ENCODE peak calls at places on chromosomes 7 and 10, in seven cellular contexts. V is lower lobe of right lung, Z is PC-3, O is foreskin keratinocyte, U is heart right ventricle, N is fibroblast of the aortic adventitia, S is upper lobe of right lung. A is an unnamed sample.

GRCh38 chr7:114212753-114213439 is 201.7 kb upstream of the FOXP2 start:
- DNase-seq in Z (no peak), N (no peak), S (no peak), V (no peak), U (no peak), O (peak), A (no peak)

GRCh38 chr10:114504769-114505579 is 100.7 kb upstream of the AFAP1L2 start:
- DNase-seq in O (peak), V (no peak), N (peak), S (no peak), Z (peak), U (no peak), A (no peak)

GRCh38 chr10:124671486-124672075 is 72.6 kb downstream of the FAM53B start:
- DNase-seq in O (no peak), U (peak), S (no peak), V (peak), Z (peak), N (peak), A (no peak)

GRCh38 chr10:29668628-29669027 is 33.9 kb upstream of the SVIL start:
- DNase-seq in Z (peak), O (peak), V (no peak), U (no peak), S (no peak), N (peak), A (peak)

GRCh38 chr7:85001493-85002345 is 185.1 kb downstream of the SEMA3D start:
- DNase-seq in N (no peak), S (no peak), O (no peak), Z (no peak), V (no peak), U (no peak), A (no peak)

GRCh38 chr10:6543431-6544005 is 36.6 kb downstream of the PRKCQ start:
- DNase-seq in N (no peak), U (no peak), S (no peak), Z (no peak), V (no peak), O (no peak), A (no peak)

GRCh38 chr10:97914837-97915211 is 65.2 kb downstream of the GOLGA7B start:
- DNase-seq in N (peak), U (peak), O (peak), V (peak), S (peak), Z (peak), A (peak)

GRCh38 chr7:42493436-42494198 is 256.6 kb upstream of the GLI3 start:
- DNase-seq in U (peak), N (peak), V (peak), S (peak), O (peak), Z (peak), A (no peak)

GRCh38 chr7:22561895-22562593 is 62.1 kb upstream of the STEAP1B start:
- DNase-seq in S (no peak), V (no peak), U (no peak), N (peak), Z (peak), O (peak), A (peak)

GRCh38 chr7:30678805-30679204 is 3.5 kb downstream of the CRHR2 start:
- DNase-seq in S (no peak), O (no peak), V (no peak), Z (no peak), N (no peak), U (no peak), A (no peak)

GRCh38 chr7:70458195-70458695 is 673.7 kb upstream of the GALNT17 start:
- DNase-seq in V (no peak), U (no peak), O (no peak), Z (no peak), S (no peak), N (no peak), A (no peak)

GRCh38 chr10:130395248-130395936 is 259.2 kb downstream of the GLRX3 start:
- DNase-seq in N (no peak), S (no peak), V (no peak), U (no peak), O (no peak), Z (no peak), A (no peak)

GRCh38 chr10:113704637-113705343 is 25.1 kb downstream of the CASP7 start:
- DNase-seq in V (no peak), Z (peak), U (no peak), N (peak), S (no peak), O (no peak), A (peak)

GRCh38 chr7:226281-226882 is 34.0 kb downstream of the FAM20C start:
- DNase-seq in O (no peak), S (no peak), Z (peak), U (peak), N (peak), V (no peak), A (peak)

GRCh38 chr7:25944777-25945176 is 207.2 kb upstream of the NFE2L3 start:
- DNase-seq in V (no peak), U (no peak), N (no peak), O (no peak), S (no peak), Z (no peak), A (no peak)

GRCh38 chr7:51144178-51144577 is 172.4 kb downstream of the COBL start:
- DNase-seq in Z (no peak), O (no peak), V (no peak), S (no peak), N (no peak), U (no peak), A (no peak)

GRCh38 chr7:43294080-43294630 is 181.7 kb downstream of the HECW1 start:
- DNase-seq in U (no peak), V (no peak), S (no peak), N (peak), O (peak), Z (peak), A (peak)

GRCh38 chr10:110074986-110075664 is 67.3 kb downstream of the ADD3 start:
- DNase-seq in S (no peak), N (peak), Z (peak), O (peak), U (no peak), V (no peak), A (no peak)

GRCh38 chr7:104627516-104627915 is 299.1 kb downstream of the LHFPL3 start:
- DNase-seq in O (no peak), V (no peak), S (no peak), U (no peak), N (peak), Z (peak), A (peak)

GRCh38 chr10:101158101-101159058 is 27.3 kb downstream of the TLX1 start:
- DNase-seq in O (no peak), Z (no peak), N (no peak), V (no peak), S (no peak), U (no peak), A (no peak)

GRCh38 chr10:106242301-106242700 is 922.2 kb downstream of the SORCS1 start:
- DNase-seq in S (no peak), O (no peak), V (no peak), N (no peak), Z (no peak), U (no peak), A (no peak)

GRCh38 chr7:23009303-23009702 is 4.6 kb downstream of the HYCC1 start:
- DNase-seq in Z (no peak), O (no peak), S (no peak), N (no peak), V (no peak), U (no peak), A (no peak)

GRCh38 chr10:121664671-121665070 is 66.4 kb upstream of the FGFR2 start:
- DNase-seq in V (no peak), O (peak), N (no peak), Z (no peak), S (no peak), U (no peak), A (no peak)

GRCh38 chr7:115086146-115086841 is 164.4 kb downstream of the MDFIC start:
- DNase-seq in Z (peak), V (no peak), S (no peak), U (no peak), N (no peak), O (no peak), A (no peak)

GRCh38 chr10:115830260-115830970 is 442.6 kb downstream of the GFRA1 start:
- DNase-seq in O (no peak), V (no peak), Z (peak), S (no peak), N (peak), U (no peak), A (no peak)

GRCh38 chr10:60816624-60817023 is 38.3 kb downstream of the CDK1 start:
- DNase-seq in Z (peak), U (no peak), O (peak), S (no peak), V (no peak), N (peak), A (peak)

GRCh38 chr7:74017122-74017521 is 10.9 kb upstream of the ELN start:
- DNase-seq in Z (no peak), O (no peak), U (no peak), V (no peak), N (no peak), S (no peak), A (no peak)

GRCh38 chr7:18361756-18362155 is 133.8 kb upstream of the HDAC9 start:
- DNase-seq in U (no peak), V (no peak), S (no peak), N (peak), O (no peak), Z (peak), A (no peak)

GRCh38 chr7:23108995-23109394 is 3.4 kb downstream of the KLHL7 start:
- DNase-seq in Z (no peak), N (no peak), U (no peak), V (no peak), O (no peak), S (no peak), A (no peak)

GRCh38 chr10:74194545-74194944 is 43.5 kb downstream of the ADK start:
- DNase-seq in S (no peak), O (no peak), U (no peak), Z (peak), N (peak), V (no peak), A (no peak)

GRCh38 chr7:115471891-115472290 is 550.0 kb downstream of the MDFIC start:
- DNase-seq in S (no peak), V (no peak), U (no peak), O (no peak), N (peak), Z (no peak), A (no peak)

GRCh38 chr7:135035252-135035651 is 48.9 kb downstream of the AGBL3 start:
- DNase-seq in N (no peak), V (no peak), Z (no peak), S (no peak), O (no peak), U (no peak), A (no peak)

GRCh38 chr10:78000206-78000605 is 29.1 kb downstream of the POLR3A start:
- DNase-seq in V (no peak), S (no peak), O (no peak), Z (no peak), U (no peak), N (no peak), A (no peak)

GRCh38 chr10:78002541-78003284 is 26.6 kb downstream of the POLR3A start:
- DNase-seq in O (no peak), U (no peak), S (no peak), V (no peak), Z (no peak), N (peak), A (no peak)

GRCh38 chr10:78007172-78007571 is 22.1 kb downstream of the POLR3A start:
- DNase-seq in V (no peak), O (no peak), U (no peak), N (no peak), Z (peak), S (no peak), A (no peak)

GRCh38 chr10:78000956-78001472 is 28.3 kb downstream of the POLR3A start:
- DNase-seq in O (no peak), Z (no peak), N (no peak), S (no peak), V (no peak), U (no peak), A (no peak)

DNA sequence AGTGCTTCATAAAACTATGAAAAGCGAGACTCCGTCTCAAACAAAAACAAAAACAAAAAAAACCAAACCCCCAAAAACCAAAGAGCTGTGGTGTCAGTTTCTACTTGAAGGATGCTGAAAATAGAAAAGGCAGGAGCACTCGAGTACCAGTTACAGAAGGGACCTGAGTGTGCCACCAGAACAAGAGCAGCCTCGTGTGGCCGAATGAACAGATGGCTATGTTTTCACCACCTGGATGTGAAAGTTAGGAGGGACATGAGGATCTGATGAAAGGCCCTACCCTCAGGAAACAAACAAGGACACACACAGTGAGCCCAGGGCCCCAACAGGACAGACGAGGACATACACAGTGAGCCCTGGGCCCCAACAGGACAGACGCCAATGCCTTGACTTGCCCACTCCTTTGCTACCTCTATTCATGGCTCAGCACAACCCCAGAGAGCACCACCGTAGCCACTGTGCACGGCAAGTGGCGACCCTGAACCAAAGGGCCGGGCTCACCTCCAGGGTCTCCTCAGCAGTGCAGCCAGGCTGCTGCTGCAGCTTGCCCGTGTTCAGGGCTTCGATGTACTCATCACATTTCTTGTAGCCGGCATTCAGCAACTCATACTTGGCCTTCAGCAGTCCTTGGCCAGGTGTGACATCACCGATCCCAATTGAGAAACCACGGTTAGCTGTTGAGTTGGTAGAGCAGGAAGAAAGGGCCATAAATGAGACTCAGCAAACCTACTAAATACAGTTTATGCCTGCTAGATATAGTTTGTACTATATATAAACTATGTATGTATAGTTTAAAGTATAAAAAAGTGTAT is 24.9 kb downstream of the POLR3A start:
- DNase-seq in Z (no peak), N (no peak), V (no peak), U (no peak), S (no peak), O (no peak), A (no peak)
- TF ChIP-seq CTCF in Z (peak), N (no peak), V (no peak), U (peak), S (no peak), O (no peak), A (no peak)

GRCh38 chr7:140004672-140005071 is 58.1 kb downstream of the PARP12 start:
- DNase-seq in S (peak), U (no peak), N (no peak), Z (no peak), V (no peak), O (no peak), A (no peak)

GRCh38 chr7:140006600-140006999 is 56.2 kb downstream of the PARP12 start:
- DNase-seq in Z (no peak), S (peak), N (no peak), U (no peak), V (no peak), O (no peak), A (no peak)

GRCh38 chr7:140005341-140005740 is 57.4 kb downstream of the PARP12 start:
- DNase-seq in V (no peak), N (no peak), S (no peak), O (no peak), U (no peak), Z (no peak), A (no peak)

GRCh38 chr7:140007051-140007690 is 55.6 kb downstream of the PARP12 start:
- DNase-seq in V (no peak), S (peak), Z (no peak), N (no peak), U (no peak), O (no peak), A (no peak)

GRCh38 chr7:140005754-140006503 is 56.8 kb downstream of the PARP12 start:
- DNase-seq in N (peak), S (peak), U (no peak), V (no peak), O (no peak), Z (peak), A (peak)
- TF ChIP-seq CTCF in N (peak), S (no peak), U (peak), V (peak), O (peak), Z (peak), A (peak)

GRCh38 chr10:87622290-87623004 is 37.2 kb upstream of the PAPSS2 start:
- DNase-seq in S (no peak), V (no peak), N (no peak), U (no peak), Z (peak), O (no peak), A (no peak)
- TF ChIP-seq CTCF in S (no peak), V (no peak), N (peak), U (no peak), Z (no peak), O (no peak), A (no peak)

DNA sequence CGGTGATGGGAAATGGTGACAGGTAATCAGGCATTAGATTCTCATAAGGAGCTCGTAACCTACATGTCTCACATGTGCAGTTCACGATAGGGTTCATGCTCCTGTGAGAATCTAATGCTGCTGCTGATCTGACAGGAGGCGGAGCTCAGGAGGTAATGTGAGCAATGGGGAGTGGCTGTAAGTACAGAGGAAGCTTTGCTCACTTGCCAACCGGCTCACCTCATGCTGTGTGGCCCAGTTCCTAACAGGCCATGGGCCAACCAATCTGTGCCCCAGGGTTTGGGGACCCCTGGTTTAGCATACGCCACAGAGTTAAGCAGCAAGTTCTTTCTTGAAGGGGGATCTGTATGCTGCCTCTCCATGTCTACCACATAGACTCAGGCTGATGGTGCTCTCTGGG is 133.1 kb downstream of the IQUB start:
- DNase-seq in N (no peak), U (no peak), V (no peak), Z (peak), O (no peak), S (no peak), A (no peak)
- TF ChIP-seq CTCF in N (no peak), U (no peak), V (no peak), Z (no peak), O (no peak), S (no peak), A (no peak)

GRCh38 chr10:128274938-128275337 is 148.7 kb upstream of the MKI67 start:
- DNase-seq in N (peak), O (no peak), U (no peak), S (no peak), V (no peak), Z (peak), A (no peak)
- TF ChIP-seq CTCF in N (no peak), O (no peak), U (no peak), S (no peak), V (no peak), Z (no peak), A (no peak)

GRCh38 chr7:15922002-15922401 is 235.5 kb upstream of the MEOX2 start:
- DNase-seq in U (no peak), V (no peak), S (no peak), Z (peak), N (no peak), O (no peak), A (no peak)

GRCh38 chr7:15925608-15926007 is 239.1 kb upstream of the MEOX2 start:
- DNase-seq in U (no peak), N (no peak), S (no peak), O (no peak), V (no peak), Z (no peak), A (no peak)

GRCh38 chr7:15924910-15925309 is 238.4 kb upstream of the MEOX2 start:
- DNase-seq in O (peak), U (no peak), V (no peak), S (no peak), N (no peak), Z (no peak), A (no peak)

GRCh38 chr7:15920953-15921352 is 234.5 kb upstream of the MEOX2 start:
- DNase-seq in S (no peak), Z (peak), N (no peak), O (no peak), U (no peak), V (no peak), A (no peak)

GRCh38 chr7:15921576-15921975 is 235.1 kb upstream of the MEOX2 start:
- DNase-seq in O (peak), V (no peak), S (no peak), Z (peak), N (peak), U (no peak), A (no peak)
- TF ChIP-seq CTCF in O (peak), V (no peak), S (no peak), Z (peak), N (no peak), U (no peak), A (no peak)

DNA sequence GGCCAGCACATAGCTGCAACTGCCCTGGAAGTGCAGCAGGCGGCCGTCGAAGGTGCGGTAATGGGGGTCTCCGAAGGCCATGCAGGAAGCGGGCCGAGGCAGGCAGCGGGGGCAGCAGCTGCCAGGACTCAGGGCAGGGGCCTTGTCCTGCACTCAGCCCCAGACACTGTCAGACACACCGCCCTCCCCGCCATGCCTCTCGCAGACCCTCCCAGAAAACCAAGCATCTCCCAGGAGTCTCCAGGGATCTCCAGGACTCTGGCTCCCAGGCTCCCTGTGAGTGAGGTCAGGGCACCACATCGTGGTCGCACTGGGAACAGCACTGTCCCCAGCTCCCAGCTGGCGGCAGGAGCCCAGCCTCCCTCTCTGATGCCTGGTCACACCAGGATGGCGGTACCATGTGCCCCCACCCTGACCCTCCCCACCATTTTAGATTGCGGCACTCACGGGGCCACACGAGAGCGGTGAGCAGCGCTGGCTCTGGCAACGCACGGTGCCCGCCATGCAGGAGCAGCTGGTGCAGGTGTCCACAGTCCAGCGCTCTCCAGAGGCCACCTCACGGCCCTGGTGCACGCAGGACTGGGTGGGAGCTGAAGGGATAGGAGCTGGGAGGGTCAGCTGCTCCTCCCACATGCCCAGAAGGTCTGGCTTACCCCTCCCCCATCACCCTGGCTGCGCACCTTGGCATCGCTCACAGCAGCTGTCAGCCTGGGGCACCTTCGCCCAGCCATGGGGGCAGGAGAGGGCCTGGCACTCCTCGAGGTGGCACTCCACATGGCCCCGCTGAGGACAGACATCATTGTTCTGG is 17.5 kb downstream of the ATP6V1F start:
- DNase-seq in U (peak), Z (peak), N (peak), V (peak), O (no peak), S (peak), A (no peak)
- TF ChIP-seq CTCF in U (peak), Z (peak), N (peak), V (peak), O (peak), S (peak), A (no peak)

GRCh38 chr7:3200504-3200903 is 100.5 kb upstream of the SDK1 start:
- DNase-seq in N (peak), V (no peak), Z (peak), U (no peak), O (no peak), S (no peak), A (peak)
- TF ChIP-seq CTCF in N (peak), V (peak), Z (peak), U (peak), O (peak), S (peak), A (peak)

A was measured in Calu3.